ENCODE peak calls at places on chromosomes 12 and 14, in five cellular contexts. E is NCI-H510A; C is CD8-positive, alpha-beta memory T cell; G is hepatic stellate cell; S is ureter. F is an unnamed sample.

GRCh38 chr12:120628919-120629318 is 11.5 kb upstream of the CABP1 start:
- DNase-seq in C (no peak), G (no peak), E (no peak), S (no peak), F (no peak)

GRCh38 chr14:45091696-45092095 is 7.8 kb downstream of the PRPF39 start:
- DNase-seq in C (no peak), G (no peak), S (no peak), E (no peak), F (no peak)

GRCh38 chr12:90790747-90791146 is 164.2 kb downstream of the CCER1 start:
- DNase-seq in C (no peak), S (no peak), E (no peak), G (no peak), F (no peak)

GRCh38 chr14:25884657-25885056 is 713.2 kb downstream of the NOVA1 start:
- DNase-seq in C (no peak), E (no peak), S (no peak), G (no peak), F (no peak)

GRCh38 chr12:67284561-67284960 is 15.4 kb downstream of the CAND1 start:
- DNase-seq in G (no peak), C (no peak), S (no peak), E (no peak), F (no peak)

GRCh38 chr14:34365309-34365915 is 96.6 kb downstream of the SPTSSA start:
- DNase-seq in E (no peak), G (peak), S (no peak), C (no peak), F (no peak)

GRCh38 chr12:130920119-130920703 is 33.5 kb upstream of the ADGRD1 start:
- DNase-seq in C (no peak), E (no peak), S (no peak), G (no peak), F (no peak)

GRCh38 chr12:94185801-94186200 is 37.4 kb downstream of the PLXNC1 start:
- DNase-seq in G (no peak), S (no peak), C (no peak), E (no peak), F (no peak)

GRCh38 chr12:12983420-12984035 is 16.5 kb downstream of the HEBP1 start:
- DNase-seq in G (peak), C (no peak), S (no peak), E (no peak), F (no peak)

GRCh38 chr12:43044241-43044640 is 454.7 kb upstream of the PRICKLE1 start:
- DNase-seq in C (no peak), G (no peak), S (no peak), E (no peak), F (no peak)

GRCh38 chr12:122730215-122731014 is at the start of gene HCAR1:
- DNase-seq in S (no peak), E (no peak), G (peak), C (no peak), F (no peak)

GRCh38 chr12:33438890-33439586 is 581 bp downstream of the SYT10 start:
- DNase-seq in G (peak), C (no peak), S (no peak), E (no peak), F (no peak)

GRCh38 chr12:125220404-125221273 is 155.4 kb downstream of the AACS start:
- DNase-seq in E (peak), G (no peak), S (no peak), C (no peak), F (no peak)

GRCh38 chr14:74945261-74945851 is 10.0 kb downstream of the PGF start:
- DNase-seq in E (no peak), G (no peak), S (no peak), C (no peak), F (no peak)

GRCh38 chr14:33118653-33119052 is 180.0 kb downstream of the NPAS3 start:
- DNase-seq in G (no peak), C (no peak), S (no peak), E (no peak), F (no peak)

GRCh38 chr12:51863921-51864700 is 15.6 kb upstream of the FIGNL2 start:
- DNase-seq in S (no peak), G (no peak), E (peak), C (no peak), F (no peak)

GRCh38 chr12:85996280-85996679 is 122.2 kb downstream of the NTS start:
- DNase-seq in S (no peak), C (no peak), G (no peak), E (no peak), F (no peak)

GRCh38 chr14:53581497-53581896 is 375.1 kb downstream of the BMP4 start:
- DNase-seq in G (no peak), E (no peak), S (no peak), C (no peak), F (no peak)

GRCh38 chr12:26520154-26520553 is 312.8 kb downstream of the ITPR2 start:
- DNase-seq in C (no peak), E (no peak), G (no peak), S (no peak), F (no peak)

GRCh38 chr14:47346849-47347248 is 328.6 kb downstream of the MDGA2 start:
- DNase-seq in G (no peak), E (no peak), S (no peak), C (no peak), F (no peak)

GRCh38 chr12:122032570-122032969 is 10.9 kb downstream of the BCL7A start:
- DNase-seq in C (no peak), G (no peak), S (no peak), E (no peak), F (no peak)

GRCh38 chr12:116484807-116485206 is 74.4 kb upstream of the MAP1LC3B2 start:
- DNase-seq in S (no peak), E (no peak), G (no peak), C (no peak), F (no peak)

GRCh38 chr14:23123419-23123818 is 4.4 kb upstream of the CEBPE start:
- DNase-seq in G (no peak), S (no peak), C (no peak), E (no peak), F (no peak)

GRCh38 chr12:57528176-57528575 is 5.6 kb downstream of the MBD6 start:
- DNase-seq in G (no peak), C (no peak), E (no peak), S (no peak), F (no peak)

GRCh38 chr14:104384776-104385071 is 194.8 kb upstream of the C14orf180 start:
- DNase-seq in G (no peak), S (no peak), C (no peak), E (no peak), F (no peak)

GRCh38 chr14:72745991-72746980 is 147.6 kb downstream of the DPF3 start:
- DNase-seq in G (peak), E (no peak), S (peak), C (no peak), F (no peak)

GRCh38 chr14:96592591-96593388 is 90.6 kb downstream of the PAPOLA start:
- DNase-seq in S (no peak), G (peak), C (peak), E (peak), F (peak)

GRCh38 chr12:80593766-80594165 is 113.7 kb upstream of the MYF6 start:
- DNase-seq in G (peak), C (no peak), S (no peak), E (no peak), F (no peak)

GRCh38 chr14:95185452-95186392 is 28.4 kb upstream of the DICER1 start:
- DNase-seq in G (no peak), C (no peak), E (no peak), S (peak), F (no peak)

GRCh38 chr12:120844297-120844696 is 59.9 kb downstream of the SPPL3 start:
- DNase-seq in C (no peak), S (no peak), E (no peak), G (no peak), F (no peak)

GRCh38 chr14:96748371-96748770 is 48.8 kb upstream of the VRK1 start:
- DNase-seq in E (no peak), S (peak), G (no peak), C (no peak), F (peak)

GRCh38 chr12:80313184-80313583 is 130.9 kb upstream of the PTPRQ start:
- DNase-seq in S (no peak), E (no peak), G (no peak), C (no peak), F (no peak)

GRCh38 chr12:85516039-85516438 is 236.0 kb downstream of the ALX1 start:
- DNase-seq in C (no peak), S (no peak), E (no peak), G (no peak), F (no peak)

GRCh38 chr12:68510394-68510793 is 100.3 kb upstream of the RAP1B start:
- DNase-seq in E (no peak), S (no peak), C (no peak), G (no peak), F (no peak)

GRCh38 chr14:24965934-24966593 is 83.9 kb downstream of the STXBP6 start:
- DNase-seq in C (no peak), G (peak), S (no peak), E (no peak), F (no peak)

GRCh38 chr12:107415834-107416233 is 269.8 kb upstream of the PWP1 start:
- DNase-seq in C (no peak), G (no peak), S (no peak), E (no peak), F (no peak)